ENCODE peak calls at places on chromosomes 3 and 15, in ten cellular contexts. O is NCI-H187; W is activated CD4-positive, alpha-beta T cell treated with anti-CD3 and anti-CD28 coated beads, Interleukin-2, amount 10 ng/mL, durations not matched to agents 7 days and 5 days; J is epithelial cell of esophagus; G is left cardiac atrium; S is anterior cingulate cortex; L is left lung; Q is PC-3; H is foreskin fibroblast; E is GM12865. A is an unnamed sample.

GRCh38 chr3:155919728-155920127 is 49.3 kb downstream of the GMPS start:
- DNase-seq in S (no peak), H (no peak), J (peak; percentile 90), W (no peak), L (no peak), Q (no peak), O (no peak), G (no peak), E (no peak), A (no peak)

GRCh38 chr3:100089802-100090668 is 24.3 kb downstream of the FILIP1L start:
- DNase-seq in H (peak; percentile 82), Q (peak; percentile 67), W (peak; percentile 37), O (no peak), L (no peak), E (peak; percentile 69), J (peak; percentile 61), S (no peak), G (no peak), A (peak; percentile 17)

GRCh38 chr3:155211940-155212339 is 81.5 kb downstream of the STRIT1 start:
- DNase-seq in E (no peak), W (no peak), O (no peak), S (no peak), Q (peak; percentile 58), L (no peak), G (no peak), J (no peak), H (no peak), A (no peak)

GRCh38 chr3:64837126-64837738 is 149.4 kb upstream of the ADAMTS9 start:
- DNase-seq in W (no peak), S (peak; percentile 30), J (peak; percentile 68), G (no peak), O (no peak), L (no peak), Q (no peak), E (no peak), H (no peak), A (no peak)

GRCh38 chr15:72982750-72983149 is 69.5 kb upstream of the NEO1 start:
- DNase-seq in G (no peak), E (no peak), O (no peak), S (no peak), L (no peak), Q (no peak), J (no peak), H (no peak), W (no peak), A (no peak)

GRCh38 chr15:40754574-40754882 is 526 bp downstream of the RMDN3 start:
- DNase-seq in W (peak; percentile 28), L (no peak), G (no peak), E (no peak), Q (peak; percentile 23), O (no peak), H (no peak), S (no peak), J (peak; percentile 57), A (peak; percentile 43)

GRCh38 chr3:126340081-126340511 is 17.1 kb downstream of the KLF15 start:
- DNase-seq in G (no peak), O (no peak), L (peak; percentile 18), Q (no peak), S (no peak), H (peak; percentile 34), W (no peak), J (no peak), E (no peak), A (no peak)

GRCh38 chr15:34335176-34335575 is 2.4 kb downstream of the SLC12A6 start:
- DNase-seq in W (no peak), Q (peak; percentile 67), S (no peak), G (no peak), J (peak; percentile 46), O (no peak), E (peak; percentile 60), L (no peak), H (peak; percentile 17), A (no peak)

GRCh38 chr3:156516951-156517350 is 38.0 kb downstream of the SSR3 start:
- DNase-seq in G (no peak), H (no peak), L (no peak), J (no peak), O (no peak), Q (no peak), E (no peak), W (no peak), S (no peak), A (no peak)

GRCh38 chr3:10563396-10563795 is 58.0 kb upstream of the ATP2B2 start:
- DNase-seq in O (no peak), L (no peak), S (no peak), H (no peak), G (no peak), W (no peak), Q (no peak), E (peak; percentile 53), J (no peak), A (no peak)

GRCh38 chr3:37462452-37462851 is 288.1 kb upstream of the LRRFIP2 start:
- DNase-seq in Q (no peak), W (no peak), J (no peak), H (no peak), S (no peak), G (no peak), E (no peak), O (no peak), L (no peak), A (no peak)

GRCh38 chr3:11288786-11289637 is 16.8 kb downstream of the ATG7 start:
- DNase-seq in S (no peak), L (no peak), G (no peak), J (peak; percentile 95), H (peak; percentile 78), O (no peak), Q (peak; percentile 94), E (peak; percentile 77), W (no peak), A (peak; percentile 12)

GRCh38 chr3:16513141-16514020 is at the start of gene RFTN1:
- DNase-seq in O (no peak), S (no peak), Q (peak; percentile 63), J (peak; percentile 69), H (peak; percentile 62), E (peak; percentile 74), W (peak; percentile 57), G (peak; percentile 71), L (peak; percentile 72), A (no peak)

GRCh38 chr3:172357850-172358754 is 90.2 kb downstream of the GHSR start:
- DNase-seq in S (no peak), E (no peak), J (peak; percentile 39), O (no peak), W (no peak), L (no peak), H (peak; percentile 34), Q (no peak), G (no peak), A (no peak)

GRCh38 chr15:48459571-48460461 is 128.6 kb downstream of the DUT start:
- DNase-seq in O (no peak), W (no peak), L (no peak), Q (peak; percentile 88), H (peak; percentile 57), E (no peak), J (peak; percentile 78), S (no peak), G (no peak), A (no peak)

GRCh38 chr3:41629072-41629471 is 332.8 kb downstream of the ULK4 start:
- DNase-seq in H (no peak), E (no peak), O (no peak), G (no peak), Q (no peak), W (no peak), S (no peak), L (no peak), J (peak; percentile 10), A (no peak)

GRCh38 chr15:48149858-48150257 is 28.2 kb downstream of the MYEF2 start:
- DNase-seq in L (no peak), O (no peak), E (no peak), J (peak; percentile 79), H (peak; percentile 39), Q (peak; percentile 43), G (no peak), S (no peak), W (no peak), A (no peak)